ENCODE peak calls at places on chromosome 22, in seven cellular contexts. One of them, this sample, is unnamed.

GRCh38 chr22:17966403-17966717 is 58.0 kb downstream of the MICAL3 start:
- DNase-seq in SJSA1: no peak
- DNase-seq in heart left ventricle: no peak
- DNase-seq in IMR-90: no peak
- DNase-seq in PC-9: no peak
- DNase-seq in CD8-positive, alpha-beta T cell: no peak
- DNase-seq in brain microvascular endothelial cell: no peak
- DNase-seq in this sample: no peak

GRCh38 chr22:41775976-41776375 is 24.5 kb upstream of the CCDC134 start:
- DNase-seq in heart left ventricle: no peak
- DNase-seq in IMR-90: no peak
- DNase-seq in brain microvascular endothelial cell: no peak
- DNase-seq in CD8-positive, alpha-beta T cell: no peak
- DNase-seq in PC-9: peak; percentile 80
- DNase-seq in SJSA1: no peak
- DNase-seq in this sample: no peak

GRCh38 chr22:36003972-36004674 is 24.5 kb downstream of the RBFOX2 start:
- DNase-seq in IMR-90: no peak
- DNase-seq in CD8-positive, alpha-beta T cell: no peak
- DNase-seq in PC-9: no peak
- DNase-seq in heart left ventricle: no peak
- DNase-seq in brain microvascular endothelial cell: no peak
- DNase-seq in SJSA1: no peak
- DNase-seq in this sample: no peak

GRCh38 chr22:41994506-41994905 is 4.1 kb upstream of the WBP2NL start:
- DNase-seq in PC-9: no peak
- DNase-seq in IMR-90: no peak
- DNase-seq in SJSA1: no peak
- DNase-seq in CD8-positive, alpha-beta T cell: no peak
- DNase-seq in heart left ventricle: no peak
- DNase-seq in brain microvascular endothelial cell: no peak
- DNase-seq in this sample: no peak

GRCh38 chr22:48953830-48954229 is 873.8 kb downstream of the BRD1 start:
- DNase-seq in heart left ventricle: no peak
- DNase-seq in CD8-positive, alpha-beta T cell: no peak
- DNase-seq in PC-9: no peak
- DNase-seq in SJSA1: no peak
- DNase-seq in brain microvascular endothelial cell: no peak
- DNase-seq in IMR-90: no peak
- DNase-seq in this sample: no peak

GRCh38 chr22:27438271-27438980 is 363.1 kb downstream of the MN1 start:
- DNase-seq in heart left ventricle: no peak
- DNase-seq in IMR-90: peak; percentile 9
- DNase-seq in SJSA1: no peak
- DNase-seq in brain microvascular endothelial cell: no peak
- DNase-seq in PC-9: peak; percentile 27
- DNase-seq in CD8-positive, alpha-beta T cell: no peak
- DNase-seq in this sample: no peak

GRCh38 chr22:47607486-47607885 is 845.0 kb downstream of the TBC1D22A start:
- DNase-seq in PC-9: no peak
- DNase-seq in CD8-positive, alpha-beta T cell: no peak
- DNase-seq in heart left ventricle: no peak
- DNase-seq in SJSA1: no peak
- DNase-seq in brain microvascular endothelial cell: no peak
- DNase-seq in IMR-90: no peak
- DNase-seq in this sample: no peak

GRCh38 chr22:43925433-43926348 is 2.1 kb downstream of the PNPLA3 start:
- DNase-seq in heart left ventricle: no peak
- DNase-seq in SJSA1: peak; percentile 61
- DNase-seq in CD8-positive, alpha-beta T cell: no peak
- DNase-seq in brain microvascular endothelial cell: no peak
- DNase-seq in PC-9: no peak
- DNase-seq in IMR-90: no peak
- DNase-seq in this sample: no peak

GRCh38 chr22:36745301-36745995 is 30.5 kb downstream of the IFT27 start:
- DNase-seq in heart left ventricle: no peak
- DNase-seq in brain microvascular endothelial cell: no peak
- DNase-seq in SJSA1: no peak
- DNase-seq in CD8-positive, alpha-beta T cell: no peak
- DNase-seq in IMR-90: no peak
- DNase-seq in PC-9: no peak
- DNase-seq in this sample: no peak

GRCh38 chr22:41766476-41766875 is 34.0 kb upstream of the CCDC134 start:
- DNase-seq in heart left ventricle: no peak
- DNase-seq in brain microvascular endothelial cell: no peak
- DNase-seq in CD8-positive, alpha-beta T cell: no peak
- DNase-seq in PC-9: no peak
- DNase-seq in IMR-90: no peak
- DNase-seq in SJSA1: no peak
- DNase-seq in this sample: no peak

GRCh38 chr22:39184586-39185577 is 32.4 kb upstream of the CBX7 start:
- DNase-seq in CD8-positive, alpha-beta T cell: no peak
- DNase-seq in PC-9: no peak
- DNase-seq in brain microvascular endothelial cell: no peak
- DNase-seq in IMR-90: no peak
- DNase-seq in heart left ventricle: no peak
- DNase-seq in SJSA1: no peak
- DNase-seq in this sample: no peak

GRCh38 chr22:39147335-39148023 is 5.0 kb downstream of the CBX7 start:
- DNase-seq in IMR-90: no peak
- DNase-seq in CD8-positive, alpha-beta T cell: no peak
- DNase-seq in PC-9: no peak
- DNase-seq in heart left ventricle: no peak
- DNase-seq in SJSA1: no peak
- DNase-seq in brain microvascular endothelial cell: no peak
- DNase-seq in this sample: no peak

DNA sequence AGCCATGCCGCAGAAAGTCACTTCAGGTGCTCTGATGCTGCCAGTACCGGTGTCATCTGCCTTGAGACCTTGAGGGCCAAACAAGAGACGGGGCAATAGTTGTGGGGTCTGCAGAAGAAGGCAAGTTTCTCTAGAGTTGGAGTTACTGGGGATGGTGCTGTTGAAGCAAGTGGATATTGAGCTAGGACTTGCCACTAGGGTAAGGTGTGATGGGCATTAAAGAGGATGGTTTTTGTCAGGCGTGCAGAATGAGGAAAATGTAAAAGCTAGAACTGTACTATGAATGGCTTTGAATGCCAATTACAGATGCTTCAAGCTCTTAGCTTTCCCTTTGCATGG is 61.6 kb downstream of the TNRC6B start:
- DNase-seq in brain microvascular endothelial cell: no peak
- DNase-seq in heart left ventricle: no peak
- DNase-seq in SJSA1: no peak
- DNase-seq in IMR-90: no peak
- DNase-seq in PC-9: no peak
- DNase-seq in CD8-positive, alpha-beta T cell: no peak
- DNase-seq in this sample: no peak
- H3K27ac ChIP-seq in brain microvascular endothelial cell: peak overlapping the region; percentile 89
- H3K27ac ChIP-seq in heart left ventricle: no peak overlapping the region
- H3K27ac ChIP-seq in SJSA1: peak overlapping the region; percentile 80
- H3K27ac ChIP-seq in IMR-90: no peak overlapping the region
- H3K27ac ChIP-seq in PC-9: peak overlapping the region; percentile 87
- H3K27ac ChIP-seq in CD8-positive, alpha-beta T cell: no peak overlapping the region
- H3K27ac ChIP-seq in this sample: no peak overlapping the region

GRCh38 chr22:19765477-19766234 is 5.1 kb downstream of the TBX1 start:
- DNase-seq in brain microvascular endothelial cell: no peak
- DNase-seq in IMR-90: no peak
- DNase-seq in PC-9: no peak
- DNase-seq in heart left ventricle: no peak
- DNase-seq in CD8-positive, alpha-beta T cell: no peak
- DNase-seq in SJSA1: no peak
- DNase-seq in this sample: no peak
- H3K4me3 ChIP-seq in brain microvascular endothelial cell: no peak overlapping the region
- H3K4me3 ChIP-seq in IMR-90: no peak overlapping the region
- H3K4me3 ChIP-seq in PC-9: no peak overlapping the region
- H3K4me3 ChIP-seq in heart left ventricle: peak overlapping the region; percentile 38
- H3K4me3 ChIP-seq in CD8-positive, alpha-beta T cell: no peak overlapping the region
- H3K4me3 ChIP-seq in SJSA1: no peak overlapping the region
- H3K4me3 ChIP-seq in this sample: peak overlapping the region; percentile 33

GRCh38 chr22:37804886-37805857 is 2.6 kb upstream of the GCAT start:
- DNase-seq in IMR-90: peak; percentile 70
- DNase-seq in CD8-positive, alpha-beta T cell: peak; percentile 34
- DNase-seq in heart left ventricle: peak; percentile 93
- DNase-seq in brain microvascular endothelial cell: peak; percentile 73
- DNase-seq in PC-9: peak; percentile 76
- DNase-seq in SJSA1: peak; percentile 79
- DNase-seq in this sample: peak; percentile 61

GRCh38 chr22:37808294-37808657 is 542 bp downstream of the GCAT start:
- DNase-seq in heart left ventricle: no peak
- DNase-seq in SJSA1: no peak
- DNase-seq in PC-9: no peak
- DNase-seq in brain microvascular endothelial cell: no peak
- DNase-seq in CD8-positive, alpha-beta T cell: no peak
- DNase-seq in IMR-90: peak; percentile 62
- DNase-seq in this sample: no peak

GRCh38 chr22:37805878-37806277 is 1.9 kb upstream of the GCAT start:
- DNase-seq in CD8-positive, alpha-beta T cell: no peak
- DNase-seq in brain microvascular endothelial cell: no peak
- DNase-seq in heart left ventricle: no peak
- DNase-seq in PC-9: no peak
- DNase-seq in SJSA1: no peak
- DNase-seq in IMR-90: no peak
- DNase-seq in this sample: no peak

GRCh38 chr22:37807410-37808293 is at the start of gene GCAT:
- DNase-seq in SJSA1: peak; percentile 90
- DNase-seq in CD8-positive, alpha-beta T cell: peak; percentile 81
- DNase-seq in heart left ventricle: peak; percentile 97
- DNase-seq in brain microvascular endothelial cell: peak; percentile 94
- DNase-seq in IMR-90: peak; percentile 95
- DNase-seq in PC-9: peak; percentile 96
- DNase-seq in this sample: peak; percentile 79

GRCh38 chr22:37806409-37807338 is 1.1 kb upstream of the GCAT start:
- DNase-seq in PC-9: no peak
- DNase-seq in SJSA1: no peak
- DNase-seq in IMR-90: peak; percentile 52
- DNase-seq in brain microvascular endothelial cell: no peak
- DNase-seq in heart left ventricle: no peak
- DNase-seq in CD8-positive, alpha-beta T cell: no peak
- DNase-seq in this sample: no peak
- H3K27ac ChIP-seq in PC-9: no peak overlapping the region
- H3K27ac ChIP-seq in SJSA1: no peak overlapping the region
- H3K27ac ChIP-seq in IMR-90: no peak overlapping the region
- H3K27ac ChIP-seq in brain microvascular endothelial cell: no peak overlapping the region
- H3K27ac ChIP-seq in heart left ventricle: no peak overlapping the region
- H3K27ac ChIP-seq in CD8-positive, alpha-beta T cell: no peak overlapping the region
- H3K27ac ChIP-seq in this sample: peak overlapping the region; percentile 72

GRCh38 chr22:23403152-23403719 is 176.9 kb downstream of the IGLL1 start:
- DNase-seq in PC-9: no peak
- DNase-seq in IMR-90: no peak
- DNase-seq in heart left ventricle: no peak
- DNase-seq in brain microvascular endothelial cell: no peak
- DNase-seq in SJSA1: no peak
- DNase-seq in CD8-positive, alpha-beta T cell: no peak
- DNase-seq in this sample: no peak
- H3K4me3 ChIP-seq in PC-9: no peak overlapping the region
- H3K4me3 ChIP-seq in IMR-90: no peak overlapping the region
- H3K4me3 ChIP-seq in heart left ventricle: no peak overlapping the region
- H3K4me3 ChIP-seq in brain microvascular endothelial cell: no peak overlapping the region
- H3K4me3 ChIP-seq in SJSA1: no peak overlapping the region
- H3K4me3 ChIP-seq in CD8-positive, alpha-beta T cell: no peak overlapping the region
- H3K4me3 ChIP-seq in this sample: no peak overlapping the region

DNA sequence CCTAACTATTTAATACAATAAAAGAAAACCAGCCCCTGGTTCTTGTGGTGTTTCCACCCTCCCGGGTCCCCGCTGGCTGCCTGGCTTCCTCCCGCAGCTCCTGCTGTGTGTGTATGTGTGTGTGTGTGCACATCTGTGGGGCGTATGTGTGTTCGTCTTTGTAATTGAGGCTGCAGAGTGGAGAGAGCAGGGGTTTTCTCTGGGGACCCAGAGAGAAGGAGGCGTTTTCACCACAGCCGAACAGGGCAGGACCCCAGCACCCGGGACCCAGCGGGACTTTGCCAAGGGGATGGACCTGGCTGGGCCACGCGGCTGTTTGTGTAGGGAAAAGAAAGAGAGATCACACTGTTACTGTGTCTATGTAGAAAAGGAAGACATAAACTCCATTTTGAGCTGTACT is 42.7 kb downstream of the IGLL1 start:
- DNase-seq in SJSA1: no peak
- DNase-seq in PC-9: no peak
- DNase-seq in IMR-90: no peak
- DNase-seq in brain microvascular endothelial cell: no peak
- DNase-seq in CD8-positive, alpha-beta T cell: no peak
- DNase-seq in heart left ventricle: no peak
- DNase-seq in this sample: no peak
- H3K27ac ChIP-seq in SJSA1: no peak overlapping the region
- H3K27ac ChIP-seq in PC-9: no peak overlapping the region
- H3K27ac ChIP-seq in IMR-90: no peak overlapping the region
- H3K27ac ChIP-seq in brain microvascular endothelial cell: no peak overlapping the region
- H3K27ac ChIP-seq in CD8-positive, alpha-beta T cell: no peak overlapping the region
- H3K27ac ChIP-seq in heart left ventricle: no peak overlapping the region
- H3K27ac ChIP-seq in this sample: no peak overlapping the region

GRCh38 chr22:50620861-50621490 is 7.0 kb downstream of the ARSA start:
- DNase-seq in CD8-positive, alpha-beta T cell: peak; percentile 41
- DNase-seq in IMR-90: no peak
- DNase-seq in SJSA1: no peak
- DNase-seq in PC-9: no peak
- DNase-seq in brain microvascular endothelial cell: no peak
- DNase-seq in heart left ventricle: peak; percentile 32
- DNase-seq in this sample: no peak
- H3K4me3 ChIP-seq in CD8-positive, alpha-beta T cell: peak overlapping the region; percentile 41
- H3K4me3 ChIP-seq in IMR-90: no peak overlapping the region
- H3K4me3 ChIP-seq in SJSA1: no peak overlapping the region
- H3K4me3 ChIP-seq in PC-9: peak overlapping the region; percentile 38
- H3K4me3 ChIP-seq in brain microvascular endothelial cell: no peak overlapping the region
- H3K4me3 ChIP-seq in heart left ventricle: peak overlapping the region; percentile 48
- H3K4me3 ChIP-seq in this sample: peak overlapping the region; percentile 54

DNA sequence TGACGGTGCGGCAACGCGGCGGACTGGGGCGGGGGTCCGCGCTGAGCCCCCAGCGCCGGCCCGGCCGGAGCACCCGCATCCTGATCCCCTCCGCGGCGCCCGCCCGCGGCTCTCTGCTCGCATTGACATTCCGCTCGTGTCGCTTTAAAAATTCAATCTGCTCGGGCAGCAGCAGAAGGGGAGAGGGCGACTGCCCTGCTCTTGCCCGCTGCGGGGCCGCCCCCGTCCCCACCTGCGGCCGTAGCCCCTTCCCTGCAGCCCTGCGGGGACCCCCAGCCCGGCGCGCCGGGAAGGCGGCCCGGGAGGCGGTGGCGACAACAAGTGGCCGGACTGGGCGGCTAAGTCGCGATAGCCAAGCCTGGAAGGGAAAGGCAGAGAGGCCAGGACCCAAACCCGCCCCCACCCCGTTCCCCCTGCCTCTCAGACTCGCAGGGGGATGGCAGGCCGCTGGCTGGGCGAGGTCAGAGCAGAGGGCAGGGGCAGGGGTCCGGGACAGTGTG is 1.1 kb downstream of the CABP7 start:
- DNase-seq in CD8-positive, alpha-beta T cell: no peak
- DNase-seq in heart left ventricle: no peak
- DNase-seq in brain microvascular endothelial cell: no peak
- DNase-seq in PC-9: no peak
- DNase-seq in IMR-90: no peak
- DNase-seq in SJSA1: no peak
- DNase-seq in this sample: no peak
- H3K27ac ChIP-seq in CD8-positive, alpha-beta T cell: no peak overlapping the region
- H3K27ac ChIP-seq in heart left ventricle: no peak overlapping the region
- H3K27ac ChIP-seq in brain microvascular endothelial cell: no peak overlapping the region
- H3K27ac ChIP-seq in PC-9: no peak overlapping the region
- H3K27ac ChIP-seq in IMR-90: no peak overlapping the region
- H3K27ac ChIP-seq in SJSA1: no peak overlapping the region
- H3K27ac ChIP-seq in this sample: no peak overlapping the region

GRCh38 chr22:46286941-46287872 is 9.5 kb upstream of the GTSE1 start:
- DNase-seq in heart left ventricle: no peak
- DNase-seq in SJSA1: no peak
- DNase-seq in PC-9: peak; percentile 20
- DNase-seq in brain microvascular endothelial cell: no peak
- DNase-seq in CD8-positive, alpha-beta T cell: no peak
- DNase-seq in IMR-90: no peak
- DNase-seq in this sample: no peak
- H3K4me3 ChIP-seq in heart left ventricle: peak overlapping the region; percentile 46
- H3K4me3 ChIP-seq in SJSA1: no peak overlapping the region
- H3K4me3 ChIP-seq in PC-9: no peak overlapping the region
- H3K4me3 ChIP-seq in brain microvascular endothelial cell: no peak overlapping the region
- H3K4me3 ChIP-seq in CD8-positive, alpha-beta T cell: no peak overlapping the region
- H3K4me3 ChIP-seq in IMR-90: no peak overlapping the region
- H3K4me3 ChIP-seq in this sample: peak overlapping the region; percentile 25